ENCODE peak calls at places on chromosomes 4 and X, in seven cellular contexts. One of them, this sample, is unnamed. For H3K27me3, the result is how much of the 10 kb centered on the place peaks cover.

GRCh38 chrX:126164689-126165400 is 1.2 kb downstream of the DCAF12L2 start:
- DNase-seq in right atrium auricular region: no peak
- DNase-seq in psoas muscle: peak
- DNase-seq in endodermal cell: no peak
- DNase-seq in stomach: no peak
- DNase-seq in esophagus squamous epithelium: no peak
- DNase-seq in CD8-positive, alpha-beta T cell: no peak
- DNase-seq in this sample: no peak

GRCh38 chr4:168618577-168619265 is 121.9 kb downstream of the PALLD start:
- DNase-seq in right atrium auricular region: no peak
- DNase-seq in psoas muscle: no peak
- DNase-seq in endodermal cell: no peak
- DNase-seq in stomach: no peak
- DNase-seq in esophagus squamous epithelium: no peak
- DNase-seq in CD8-positive, alpha-beta T cell: no peak
- DNase-seq in this sample: no peak

GRCh38 chrX:24260827-24261550 is 52.9 kb downstream of the SUPT20HL2 start:
- DNase-seq in right atrium auricular region: peak
- DNase-seq in psoas muscle: peak
- DNase-seq in endodermal cell: no peak
- DNase-seq in stomach: no peak
- DNase-seq in esophagus squamous epithelium: no peak
- DNase-seq in CD8-positive, alpha-beta T cell: peak
- DNase-seq in this sample: no peak

GRCh38 chrX:119427024-119427794 is 28.1 kb downstream of the SLC25A43 start:
- DNase-seq in right atrium auricular region: no peak
- DNase-seq in psoas muscle: no peak
- DNase-seq in endodermal cell: no peak
- DNase-seq in stomach: no peak
- DNase-seq in esophagus squamous epithelium: no peak
- DNase-seq in CD8-positive, alpha-beta T cell: peak
- DNase-seq in this sample: no peak

GRCh38 chr4:26267087-26267486 is 53.7 kb upstream of the RBPJ start:
- DNase-seq in right atrium auricular region: peak
- DNase-seq in psoas muscle: peak
- DNase-seq in endodermal cell: no peak
- DNase-seq in stomach: peak
- DNase-seq in esophagus squamous epithelium: no peak
- DNase-seq in CD8-positive, alpha-beta T cell: no peak
- DNase-seq in this sample: no peak

GRCh38 chr4:140851032-140851636 is 94.9 kb upstream of the TBC1D9 start:
- DNase-seq in right atrium auricular region: no peak
- DNase-seq in psoas muscle: no peak
- DNase-seq in endodermal cell: peak
- DNase-seq in stomach: peak
- DNase-seq in esophagus squamous epithelium: no peak
- DNase-seq in CD8-positive, alpha-beta T cell: no peak
- DNase-seq in this sample: peak

GRCh38 chr4:19689511-19689910 is 562.2 kb upstream of the SLIT2 start:
- DNase-seq in right atrium auricular region: no peak
- DNase-seq in psoas muscle: no peak
- DNase-seq in endodermal cell: no peak
- DNase-seq in stomach: no peak
- DNase-seq in esophagus squamous epithelium: no peak
- DNase-seq in CD8-positive, alpha-beta T cell: no peak
- DNase-seq in this sample: no peak

GRCh38 chrX:143945171-143945570 is 61.3 kb downstream of the UBE2NL start:
- DNase-seq in right atrium auricular region: no peak
- DNase-seq in psoas muscle: no peak
- DNase-seq in endodermal cell: no peak
- DNase-seq in stomach: no peak
- DNase-seq in esophagus squamous epithelium: no peak
- DNase-seq in CD8-positive, alpha-beta T cell: no peak
- DNase-seq in this sample: no peak

GRCh38 chrX:112235547-112235946 is 153.0 kb upstream of the TRPC5 start:
- DNase-seq in right atrium auricular region: no peak
- DNase-seq in psoas muscle: no peak
- DNase-seq in endodermal cell: no peak
- DNase-seq in stomach: no peak
- DNase-seq in esophagus squamous epithelium: no peak
- DNase-seq in CD8-positive, alpha-beta T cell: no peak
- DNase-seq in this sample: no peak

GRCh38 chr4:72375050-72375736 is 193.8 kb downstream of the ADAMTS3 start:
- DNase-seq in right atrium auricular region: no peak
- DNase-seq in psoas muscle: peak
- DNase-seq in endodermal cell: no peak
- DNase-seq in stomach: no peak
- DNase-seq in esophagus squamous epithelium: no peak
- DNase-seq in CD8-positive, alpha-beta T cell: no peak
- DNase-seq in this sample: no peak

GRCh38 chrX:74890676-74891430 is 34.4 kb downstream of the NEXMIF start:
- DNase-seq in right atrium auricular region: no peak
- DNase-seq in psoas muscle: no peak
- DNase-seq in endodermal cell: no peak
- DNase-seq in stomach: no peak
- DNase-seq in esophagus squamous epithelium: no peak
- DNase-seq in CD8-positive, alpha-beta T cell: no peak
- DNase-seq in this sample: no peak

GRCh38 chr4:101419324-101420135 is 72.2 kb upstream of the PPP3CA start:
- DNase-seq in right atrium auricular region: no peak
- DNase-seq in psoas muscle: no peak
- DNase-seq in endodermal cell: no peak
- DNase-seq in stomach: no peak
- DNase-seq in esophagus squamous epithelium: no peak
- DNase-seq in CD8-positive, alpha-beta T cell: no peak
- DNase-seq in this sample: no peak

GRCh38 chrX:41909068-41909467 is 14.3 kb downstream of the CASK start:
- DNase-seq in right atrium auricular region: no peak
- DNase-seq in psoas muscle: no peak
- DNase-seq in endodermal cell: no peak
- DNase-seq in stomach: no peak
- DNase-seq in esophagus squamous epithelium: no peak
- DNase-seq in CD8-positive, alpha-beta T cell: no peak
- DNase-seq in this sample: no peak

GRCh38 chrX:110181459-110182137 is 136.3 kb downstream of the AMMECR1 start:
- DNase-seq in right atrium auricular region: no peak
- DNase-seq in psoas muscle: no peak
- DNase-seq in endodermal cell: no peak
- DNase-seq in stomach: no peak
- DNase-seq in esophagus squamous epithelium: no peak
- DNase-seq in CD8-positive, alpha-beta T cell: no peak
- DNase-seq in this sample: no peak

GRCh38 chr4:140858897-140859296 is 102.7 kb upstream of the TBC1D9 start:
- DNase-seq in right atrium auricular region: no peak
- DNase-seq in psoas muscle: no peak
- DNase-seq in endodermal cell: peak
- DNase-seq in stomach: no peak
- DNase-seq in esophagus squamous epithelium: no peak
- DNase-seq in CD8-positive, alpha-beta T cell: no peak
- DNase-seq in this sample: no peak

GRCh38 chr4:140222175-140222574 is 68.2 kb upstream of the MAML3 start:
- DNase-seq in right atrium auricular region: no peak
- DNase-seq in psoas muscle: no peak
- DNase-seq in endodermal cell: no peak
- DNase-seq in stomach: no peak
- DNase-seq in esophagus squamous epithelium: no peak
- DNase-seq in CD8-positive, alpha-beta T cell: no peak
- DNase-seq in this sample: no peak

GRCh38 chr4:55625835-55626234 is 10.3 kb downstream of the NMU start:
- DNase-seq in right atrium auricular region: no peak
- DNase-seq in psoas muscle: no peak
- DNase-seq in endodermal cell: no peak
- DNase-seq in stomach: no peak
- DNase-seq in esophagus squamous epithelium: no peak
- DNase-seq in CD8-positive, alpha-beta T cell: no peak
- DNase-seq in this sample: no peak

GRCh38 chr4:114041117-114041475 is 61.6 kb upstream of the ARSJ start:
- DNase-seq in right atrium auricular region: no peak
- DNase-seq in psoas muscle: no peak
- DNase-seq in endodermal cell: no peak
- DNase-seq in stomach: no peak
- DNase-seq in esophagus squamous epithelium: no peak
- DNase-seq in CD8-positive, alpha-beta T cell: no peak
- DNase-seq in this sample: no peak

GRCh38 chrX:121308276-121308805 is 260.9 kb downstream of the GLUD2 start:
- DNase-seq in right atrium auricular region: no peak
- DNase-seq in psoas muscle: no peak
- DNase-seq in endodermal cell: peak
- DNase-seq in stomach: no peak
- DNase-seq in esophagus squamous epithelium: no peak
- DNase-seq in CD8-positive, alpha-beta T cell: peak
- DNase-seq in this sample: peak

GRCh38 chr4:80535551-80535950 is 200.0 kb downstream of the CFAP299 start:
- DNase-seq in right atrium auricular region: no peak
- DNase-seq in psoas muscle: no peak
- DNase-seq in endodermal cell: no peak
- DNase-seq in stomach: no peak
- DNase-seq in esophagus squamous epithelium: no peak
- DNase-seq in CD8-positive, alpha-beta T cell: no peak
- DNase-seq in this sample: no peak

GRCh38 chr4:109078724-109079123 is 223.7 kb downstream of the COL25A1 start:
- DNase-seq in right atrium auricular region: no peak
- DNase-seq in psoas muscle: no peak
- DNase-seq in endodermal cell: no peak
- DNase-seq in stomach: no peak
- DNase-seq in esophagus squamous epithelium: no peak
- DNase-seq in CD8-positive, alpha-beta T cell: no peak
- DNase-seq in this sample: no peak

GRCh38 chr4:155885666-155886065 is 17.8 kb upstream of the TDO2 start:
- DNase-seq in right atrium auricular region: no peak
- DNase-seq in psoas muscle: no peak
- DNase-seq in endodermal cell: no peak
- DNase-seq in stomach: no peak
- DNase-seq in esophagus squamous epithelium: no peak
- DNase-seq in CD8-positive, alpha-beta T cell: no peak
- DNase-seq in this sample: no peak

GRCh38 chrX:88988796-88989195 is 241.8 kb downstream of the CPXCR1 start:
- DNase-seq in right atrium auricular region: no peak
- DNase-seq in psoas muscle: no peak
- DNase-seq in endodermal cell: no peak
- DNase-seq in stomach: no peak
- DNase-seq in esophagus squamous epithelium: no peak
- DNase-seq in CD8-positive, alpha-beta T cell: no peak
- DNase-seq in this sample: no peak

GRCh38 chr4:74365761-74366160 is 816 bp downstream of the EREG start:
- DNase-seq in right atrium auricular region: no peak
- DNase-seq in psoas muscle: no peak
- DNase-seq in endodermal cell: peak
- DNase-seq in stomach: peak
- DNase-seq in esophagus squamous epithelium: no peak
- DNase-seq in CD8-positive, alpha-beta T cell: no peak
- DNase-seq in this sample: peak

GRCh38 chr4:17577660-17578481 is 873 bp downstream of the LAP3 start:
- DNase-seq in right atrium auricular region: peak
- DNase-seq in psoas muscle: peak
- DNase-seq in endodermal cell: peak
- DNase-seq in stomach: peak
- DNase-seq in esophagus squamous epithelium: no peak
- DNase-seq in CD8-positive, alpha-beta T cell: peak
- DNase-seq in this sample: peak

DNA sequence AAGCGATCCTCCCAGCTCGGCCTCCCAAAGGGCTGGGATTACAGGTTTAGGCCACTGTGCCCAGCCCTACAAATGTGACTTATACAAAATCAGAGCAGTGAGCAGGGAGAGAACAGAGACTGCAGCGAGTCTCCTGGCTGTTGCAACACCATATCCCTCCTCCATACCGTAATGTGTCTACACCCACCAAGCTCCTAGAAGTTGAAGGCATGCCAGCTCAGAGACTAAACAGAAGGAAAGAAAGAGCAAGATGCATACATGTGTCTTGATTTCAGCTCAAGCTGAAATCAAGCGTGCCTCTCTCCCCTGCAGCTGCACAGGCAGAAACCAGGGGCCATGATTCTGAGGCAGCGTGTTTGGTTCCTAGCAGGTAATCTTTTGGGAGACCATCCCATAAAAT is 34.7 kb downstream of the AFAP1 start:
- DNase-seq in right atrium auricular region: no peak
- DNase-seq in psoas muscle: no peak
- DNase-seq in endodermal cell: no peak
- DNase-seq in stomach: no peak
- DNase-seq in esophagus squamous epithelium: no peak
- DNase-seq in CD8-positive, alpha-beta T cell: no peak
- DNase-seq in this sample: no peak
- H3K4me3 ChIP-seq in right atrium auricular region: no peak
- H3K4me3 ChIP-seq in psoas muscle: no peak
- H3K4me3 ChIP-seq in endodermal cell: no peak
- H3K4me3 ChIP-seq in stomach: no peak
- H3K4me3 ChIP-seq in esophagus squamous epithelium: no peak
- H3K4me3 ChIP-seq in CD8-positive, alpha-beta T cell: no peak
- H3K4me3 ChIP-seq in this sample: no peak

GRCh38 chr4:110625593-110626292 is 2.9 kb upstream of the PITX2 start:
- DNase-seq in right atrium auricular region: no peak
- DNase-seq in psoas muscle: no peak
- DNase-seq in endodermal cell: peak
- DNase-seq in stomach: no peak
- DNase-seq in esophagus squamous epithelium: no peak
- DNase-seq in CD8-positive, alpha-beta T cell: no peak
- DNase-seq in this sample: no peak
- H3K27me3 ChIP-seq in right atrium auricular region: under half
- H3K27me3 ChIP-seq in psoas muscle: under half
- H3K27me3 ChIP-seq in endodermal cell: half or more
- H3K27me3 ChIP-seq in stomach: half or more
- H3K27me3 ChIP-seq in esophagus squamous epithelium: under half
- H3K27me3 ChIP-seq in CD8-positive, alpha-beta T cell: half or more
- H3K27me3 ChIP-seq in this sample: half or more

GRCh38 chr4:77193046-77193445 is 36.0 kb downstream of the CCNG2 start:
- DNase-seq in right atrium auricular region: no peak
- DNase-seq in psoas muscle: no peak
- DNase-seq in endodermal cell: no peak
- DNase-seq in stomach: no peak
- DNase-seq in esophagus squamous epithelium: no peak
- DNase-seq in CD8-positive, alpha-beta T cell: no peak
- DNase-seq in this sample: no peak

GRCh38 chr4:77194366-77194765 is 37.4 kb downstream of the CCNG2 start:
- DNase-seq in right atrium auricular region: no peak
- DNase-seq in psoas muscle: no peak
- DNase-seq in endodermal cell: no peak
- DNase-seq in stomach: no peak
- DNase-seq in esophagus squamous epithelium: no peak
- DNase-seq in CD8-positive, alpha-beta T cell: no peak
- DNase-seq in this sample: no peak

GRCh38 chr4:77194989-77195388 is 38.0 kb downstream of the CCNG2 start:
- DNase-seq in right atrium auricular region: no peak
- DNase-seq in psoas muscle: no peak
- DNase-seq in endodermal cell: no peak
- DNase-seq in stomach: no peak
- DNase-seq in esophagus squamous epithelium: no peak
- DNase-seq in CD8-positive, alpha-beta T cell: no peak
- DNase-seq in this sample: no peak

GRCh38 chr4:77196866-77197265 is 39.9 kb downstream of the CCNG2 start:
- DNase-seq in right atrium auricular region: no peak
- DNase-seq in psoas muscle: no peak
- DNase-seq in endodermal cell: no peak
- DNase-seq in stomach: no peak
- DNase-seq in esophagus squamous epithelium: no peak
- DNase-seq in CD8-positive, alpha-beta T cell: no peak
- DNase-seq in this sample: no peak

GRCh38 chr4:77193511-77194236 is 36.7 kb downstream of the CCNG2 start:
- DNase-seq in right atrium auricular region: peak
- DNase-seq in psoas muscle: peak
- DNase-seq in endodermal cell: peak
- DNase-seq in stomach: peak
- DNase-seq in esophagus squamous epithelium: peak
- DNase-seq in CD8-positive, alpha-beta T cell: peak
- DNase-seq in this sample: peak
- H3K4me3 ChIP-seq in right atrium auricular region: no peak
- H3K4me3 ChIP-seq in psoas muscle: no peak
- H3K4me3 ChIP-seq in endodermal cell: no peak
- H3K4me3 ChIP-seq in stomach: peak
- H3K4me3 ChIP-seq in esophagus squamous epithelium: peak
- H3K4me3 ChIP-seq in CD8-positive, alpha-beta T cell: peak
- H3K4me3 ChIP-seq in this sample: no peak

GRCh38 chr4:8704632-8705031 is 112.1 kb downstream of the CPZ start:
- DNase-seq in right atrium auricular region: no peak
- DNase-seq in psoas muscle: no peak
- DNase-seq in endodermal cell: peak
- DNase-seq in stomach: no peak
- DNase-seq in esophagus squamous epithelium: no peak
- DNase-seq in CD8-positive, alpha-beta T cell: no peak
- DNase-seq in this sample: peak
- H3K27me3 ChIP-seq in right atrium auricular region: under half
- H3K27me3 ChIP-seq in psoas muscle: half or more
- H3K27me3 ChIP-seq in endodermal cell: under half
- H3K27me3 ChIP-seq in stomach: half or more
- H3K27me3 ChIP-seq in esophagus squamous epithelium: under half
- H3K27me3 ChIP-seq in CD8-positive, alpha-beta T cell: under half
- H3K27me3 ChIP-seq in this sample: under half

This sample was measured in H7.